ENCODE peak calls at places on chromosomes 6 and 20, in nine cellular contexts. O, T, V, X, M, E, C, L and A are unnamed samples.
A peak's percentile ranks its signal among the peaks of the same experiment; 100 is the strongest.

GRCh38 chr6:111601875-111602274 is 3.8 kb downstream of the TRAF3IP2 start:
- DNase-seq in O (no peak), T (no peak), V (peak; percentile 75), X (no peak), M (no peak), E (no peak), C (no peak), L (no peak), A (no peak)

GRCh38 chr20:64011366-64011779 is 24.6 kb upstream of the C20orf204 start:
- DNase-seq in O (no peak), T (no peak), V (no peak), X (no peak), M (no peak), E (no peak), C (peak; percentile 18), L (no peak), A (no peak)

GRCh38 chr6:56693246-56693607 is 50.5 kb upstream of the DST start:
- DNase-seq in O (no peak), T (no peak), V (peak; percentile 93), X (no peak), M (peak; percentile 56), E (no peak), C (no peak), L (no peak), A (no peak)

GRCh38 chr20:46899619-46900018 is 5.0 kb downstream of the EYA2 start:
- DNase-seq in O (no peak), T (no peak), V (no peak), X (no peak), M (no peak), E (no peak), C (no peak), L (no peak), A (no peak)

GRCh38 chr20:23162887-23163286 is 76.8 kb upstream of the CD93 start:
- DNase-seq in O (no peak), T (no peak), V (no peak), X (no peak), M (no peak), E (no peak), C (no peak), L (no peak), A (no peak)

GRCh38 chr6:14734416-14735340 is 511.2 kb upstream of the JARID2 start:
- DNase-seq in O (no peak), T (no peak), V (peak; percentile 98), X (no peak), M (peak; percentile 18), E (no peak), C (peak; percentile 67), L (no peak), A (no peak)

GRCh38 chr6:167968091-167968490 is 29.4 kb upstream of the KIF25 start:
- DNase-seq in O (peak; percentile 64), T (no peak), V (no peak), X (peak; percentile 22), M (peak; percentile 32), E (no peak), C (peak; percentile 63), L (no peak), A (no peak)

GRCh38 chr6:138291036-138291848 is 73.0 kb upstream of the PBOV1 start:
- DNase-seq in O (peak; percentile 41), T (no peak), V (no peak), X (no peak), M (no peak), E (no peak), C (no peak), L (no peak), A (no peak)

GRCh38 chr6:75436869-75437268 is 56.7 kb downstream of the FILIP1 start:
- DNase-seq in O (no peak), T (no peak), V (no peak), X (no peak), M (no peak), E (no peak), C (no peak), L (no peak), A (no peak)

GRCh38 chr6:41406821-41407787 is 71.7 kb downstream of the NCR2 start:
- DNase-seq in O (peak; percentile 74), T (no peak), V (no peak), X (no peak), M (no peak), E (no peak), C (no peak), L (no peak), A (no peak)

GRCh38 chr20:17449039-17449438 is 82.1 kb downstream of the BFSP1 start:
- DNase-seq in O (peak; percentile 26), T (no peak), V (no peak), X (no peak), M (no peak), E (no peak), C (no peak), L (no peak), A (no peak)

GRCh38 chr6:73180076-73180717 is 45.1 kb downstream of the KHDC1L start:
- DNase-seq in O (no peak), T (no peak), V (peak; percentile 32), X (no peak), M (no peak), E (no peak), C (no peak), L (no peak), A (no peak)

GRCh38 chr6:162887981-162888689 is 160.4 kb downstream of the PACRG start:
- DNase-seq in O (no peak), T (no peak), V (no peak), X (no peak), M (peak; percentile 1), E (no peak), C (no peak), L (no peak), A (no peak)

GRCh38 chr6:36914227-36914794 is 28.6 kb downstream of the C6orf89 start:
- DNase-seq in O (peak; percentile 61), T (no peak), V (no peak), X (no peak), M (peak; percentile 68), E (no peak), C (peak; percentile 16), L (no peak), A (peak; percentile 46)

GRCh38 chr6:150940951-150941350 is 75.4 kb downstream of the MTHFD1L start:
- DNase-seq in O (no peak), T (no peak), V (no peak), X (no peak), M (no peak), E (no peak), C (no peak), L (no peak), A (no peak)

GRCh38 chr20:41171736-41172295 is 34.5 kb downstream of the PLCG1 start:
- DNase-seq in O (no peak), T (no peak), V (no peak), X (no peak), M (no peak), E (no peak), C (no peak), L (no peak), A (no peak)

GRCh38 chr6:8131265-8131897 is 29.0 kb upstream of the EEF1E1 start:
- DNase-seq in O (peak; percentile 81), T (peak; percentile 39), V (peak; percentile 29), X (peak; percentile 35), M (peak; percentile 50), E (no peak), C (peak; percentile 64), L (peak; percentile 1), A (peak; percentile 45)

GRCh38 chr6:43977404-43978111 is 149.7 kb downstream of the MRPL14 start:
- DNase-seq in O (no peak), T (no peak), V (no peak), X (no peak), M (no peak), E (no peak), C (peak; percentile 36), L (no peak), A (peak; percentile 21)

GRCh38 chr6:31870385-31870921 is 7.8 kb upstream of the NEU1 start:
- DNase-seq in O (no peak), T (no peak), V (no peak), X (no peak), M (no peak), E (no peak), C (no peak), L (no peak), A (no peak)

GRCh38 chr6:35086636-35087360 is 54.3 kb downstream of the TCP11 start:
- DNase-seq in O (no peak), T (no peak), V (no peak), X (no peak), M (no peak), E (no peak), C (no peak), L (no peak), A (no peak)

GRCh38 chr6:4522453-4522852 is 253.8 kb upstream of the CDYL start:
- DNase-seq in O (no peak), T (no peak), V (no peak), X (no peak), M (no peak), E (no peak), C (no peak), L (no peak), A (no peak)

GRCh38 chr20:24779886-24780285 is 169.2 kb upstream of the CST7 start:
- DNase-seq in O (no peak), T (no peak), V (no peak), X (no peak), M (no peak), E (no peak), C (no peak), L (no peak), A (no peak)

GRCh38 chr20:25389858-25390537 is 637 bp downstream of the ABHD12 start:
- DNase-seq in O (peak; percentile 76), T (no peak), V (no peak), X (peak; percentile 38), M (no peak), E (no peak), C (peak; percentile 46), L (no peak), A (peak; percentile 34)

GRCh38 chr20:54174452-54175175 is 828 bp upstream of the CYP24A1 start:
- DNase-seq in O (peak; percentile 19), T (no peak), V (no peak), X (no peak), M (peak; percentile 87), E (no peak), C (no peak), L (no peak), A (no peak)